ENCODE peak calls at places on chromosomes 12 and 14, in five cellular contexts. J is IMR-90, M is neuronal stem cell, L is mesenchymal stem cell, R is H1. U is an unnamed sample.

GRCh38 chr12:64160718-64161060 is 61.4 kb downstream of the KICS2 start:
- DNase-seq in J (peak; percentile 73), L (no peak), M (no peak), R (no peak), U (peak; percentile 19)

GRCh38 chr12:81572411-81572810 is 186.7 kb downstream of the PPFIA2 start:
- DNase-seq in L (no peak), M (no peak), J (no peak), R (no peak), U (no peak)

GRCh38 chr12:113165521-113166450 is 16.3 kb downstream of the CFAP73 start:
- DNase-seq in J (no peak), M (no peak), L (no peak), R (no peak), U (no peak)

GRCh38 chr12:92899388-92900001 is 29.6 kb downstream of the EEA1 start:
- DNase-seq in J (peak; percentile 99), L (peak; percentile 99), R (no peak), M (no peak), U (peak; percentile 74)

GRCh38 chr14:105331575-105332351 is 17.2 kb downstream of the PACS2 start:
- DNase-seq in L (no peak), M (no peak), R (no peak), J (no peak), U (no peak)

GRCh38 chr12:118126119-118126757 is 9.7 kb upstream of the PEBP1 start:
- DNase-seq in J (no peak), M (no peak), L (no peak), R (no peak), U (no peak)

GRCh38 chr12:27573972-27574371 is 50.0 kb downstream of the PPFIBP1 start:
- DNase-seq in J (peak; percentile 97), L (peak; percentile 94), M (no peak), R (no peak), U (no peak)

GRCh38 chr14:101198398-101199027 is 295.0 kb upstream of the RTL1 start:
- DNase-seq in J (no peak), M (no peak), R (peak; percentile 41), L (no peak), U (no peak)

GRCh38 chr14:51507556-51508511 is 143.9 kb upstream of the FRMD6 start:
- DNase-seq in R (no peak), J (peak; percentile 28), M (no peak), L (peak; percentile 76), U (no peak)

GRCh38 chr12:80815351-80815750 is 98.6 kb downstream of the MYF5 start:
- DNase-seq in M (no peak), R (no peak), L (peak; percentile 5), J (peak; percentile 77), U (no peak)

GRCh38 chr14:51453869-51454268 is 197.8 kb upstream of the FRMD6 start:
- DNase-seq in L (no peak), J (no peak), R (no peak), M (no peak), U (no peak)

GRCh38 chr12:120252071-120252906 is 13.2 kb downstream of the PXN start:
- DNase-seq in J (no peak), L (no peak), R (no peak), M (no peak), U (no peak)

GRCh38 chr12:49846033-49846432 is 3.1 kb upstream of the BCDIN3D start:
- DNase-seq in R (no peak), L (no peak), J (no peak), M (no peak), U (no peak)

GRCh38 chr12:84638811-84639368 is 273.7 kb downstream of the SLC6A15 start:
- DNase-seq in J (peak; percentile 36), L (peak; percentile 19), M (no peak), R (no peak), U (no peak)

GRCh38 chr12:84756961-84757360 is 155.6 kb downstream of the SLC6A15 start:
- DNase-seq in J (peak; percentile 73), L (peak; percentile 64), R (no peak), M (no peak), U (no peak)

GRCh38 chr14:61575751-61576150 is 119.6 kb upstream of the HIF1A start:
- DNase-seq in M (no peak), R (no peak), J (no peak), L (no peak), U (no peak)

GRCh38 chr12:52950553-52950952 is 1.6 kb downstream of the KRT18 start:
- DNase-seq in M (no peak), J (no peak), R (no peak), L (no peak), U (peak; percentile 10)

GRCh38 chr14:64970776-64971451 is 1.2 kb downstream of the RAB15 start:
- DNase-seq in M (no peak), L (no peak), R (no peak), J (peak; percentile 6), U (peak; percentile 75)

GRCh38 chr14:64971452-64971889 is 665 bp downstream of the RAB15 start:
- DNase-seq in M (no peak), R (no peak), J (no peak), L (no peak), U (no peak)

GRCh38 chr14:64973826-64974225 is 1.7 kb upstream of the RAB15 start:
- DNase-seq in M (no peak), R (no peak), L (no peak), J (no peak), U (no peak)

GRCh38 chr14:64973026-64973442 is 898 bp upstream of the RAB15 start:
- DNase-seq in R (no peak), M (no peak), L (no peak), J (no peak), U (no peak)

GRCh38 chr14:64971890-64972785 is at the start of gene RAB15:
- DNase-seq in R (no peak), J (peak; percentile 6), L (peak; percentile 24), M (no peak), U (peak; percentile 49)
- H2BK5ac ChIP-seq in R (peak within 1 kb of the TSS; percentile 5), J (no peak within 1 kb of the TSS), L (peak within 1 kb of the TSS; percentile 10), M (no peak within 1 kb of the TSS), U (peak within 1 kb of the TSS; percentile 38)

DNA sequence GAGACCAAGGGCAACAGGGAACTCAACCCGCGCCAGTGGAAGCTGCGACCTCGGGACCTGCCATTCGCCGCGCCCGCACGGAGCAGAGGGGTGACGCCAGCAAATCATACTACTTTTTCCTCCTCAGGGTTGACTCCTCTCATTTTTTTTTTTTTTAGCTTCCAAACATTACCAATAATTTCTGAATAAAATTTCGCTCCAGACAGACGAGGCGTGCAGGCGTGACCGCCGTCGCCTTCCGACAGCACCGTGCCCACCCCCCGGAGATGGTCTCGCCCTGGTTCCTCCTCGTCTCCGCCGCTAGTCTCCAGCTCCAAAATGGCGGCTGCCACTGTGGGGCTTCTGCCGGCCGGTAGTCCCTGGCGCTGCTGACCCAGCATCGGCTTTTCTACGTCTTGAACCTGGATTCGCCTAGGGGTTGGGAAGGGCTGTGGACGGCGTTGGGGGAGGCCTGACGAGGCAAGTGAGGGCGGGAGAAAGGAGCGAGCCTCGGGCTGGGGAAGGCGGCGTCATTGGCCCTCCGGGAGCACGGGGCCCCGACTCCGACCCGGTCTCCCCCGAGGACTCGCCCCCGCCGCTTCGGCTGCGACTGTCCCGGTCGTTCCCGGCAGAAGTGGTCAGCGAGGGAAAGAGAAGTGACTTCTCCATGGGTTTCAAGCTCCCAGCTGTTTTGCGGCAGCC is at the start of the genes CPSF2 and NDUFB1:
- DNase-seq in J (peak; percentile 72), R (peak; percentile 93), M (peak; percentile 83), L (peak; percentile 90), U (peak; percentile 69)
- H4K91ac ChIP-seq in J (peak within 1 kb of the TSS; percentile 98), R (peak within 1 kb of the TSS; percentile 95), M (no peak within 1 kb of the TSS), L (peak within 1 kb of the TSS; percentile 44), U (peak within 1 kb of the TSS; percentile 98)

GRCh38 chr14:50002926-50003212 is 110.0 kb downstream of the ARF6 start:
- DNase-seq in L (peak; percentile 12), J (no peak), M (no peak), R (no peak), U (no peak)

GRCh38 chr14:50001146-50001998 is 108.5 kb downstream of the ARF6 start:
- DNase-seq in M (no peak), R (peak; percentile 61), L (peak; percentile 94), J (peak; percentile 70), U (peak; percentile 98)

GRCh38 chr14:50000215-50001145 is 107.6 kb downstream of the ARF6 start:
- DNase-seq in J (peak; percentile 84), R (peak; percentile 55), L (peak; percentile 96), M (no peak), U (peak; percentile 58)

GRCh38 chr14:50003213-50004021 is 110.5 kb downstream of the ARF6 start:
- DNase-seq in M (peak; percentile 29), J (peak; percentile 35), L (peak; percentile 81), R (peak; percentile 66), U (peak; percentile 83)

DNA sequence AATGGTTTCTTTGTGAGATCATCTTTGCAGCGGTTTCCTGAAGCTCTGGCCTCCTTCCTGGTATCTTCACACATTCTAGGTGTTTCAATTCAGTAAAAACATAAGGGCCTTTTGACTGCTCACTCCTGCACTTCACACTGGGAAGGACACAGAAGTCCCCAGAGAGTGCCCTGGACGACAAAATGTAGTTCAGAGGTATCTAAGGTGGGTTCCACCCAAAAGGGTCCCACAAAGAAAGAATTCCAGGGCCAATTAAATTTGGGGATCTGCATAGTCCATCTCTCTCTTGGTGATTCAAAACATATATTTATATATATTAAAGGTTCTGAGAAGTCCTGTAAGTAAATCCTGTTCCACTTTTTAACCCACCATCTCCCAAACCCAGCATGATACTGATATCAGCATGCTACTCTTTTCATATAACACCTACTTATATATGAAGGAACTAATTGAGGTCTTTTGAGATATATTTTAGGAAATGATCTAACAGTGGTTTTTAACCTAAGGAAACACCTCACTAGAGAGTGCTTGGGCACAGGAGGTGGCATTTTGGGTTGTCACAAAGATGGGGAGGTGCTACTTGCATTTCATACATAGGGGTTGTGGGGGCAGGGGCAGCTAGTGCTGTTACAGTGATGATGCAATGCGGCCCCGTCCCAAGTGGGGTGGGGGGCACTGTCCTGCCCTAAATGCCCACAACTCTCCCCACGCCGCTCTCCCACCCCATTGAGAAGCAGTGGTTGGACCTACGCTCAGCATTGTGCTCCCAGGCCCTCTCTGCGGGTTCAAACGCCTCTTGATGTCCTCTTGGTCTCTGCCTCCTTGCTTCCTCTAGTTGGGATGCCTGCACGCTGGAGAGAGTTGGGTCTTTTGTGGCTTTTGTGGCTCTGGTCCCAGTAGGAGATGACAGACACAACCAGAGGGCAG is 109.4 kb downstream of the ARF6 start:
- DNase-seq in R (no peak), M (no peak), J (no peak), L (no peak), U (no peak)
- H3K4me3 ChIP-seq in R (peak overlapping the region; percentile 61), M (no peak overlapping the region), J (no peak overlapping the region), L (peak overlapping the region; percentile 80), U (no peak overlapping the region)

GRCh38 chr14:71606575-71606974 is 325.7 kb upstream of the RGS6 start:
- DNase-seq in M (no peak), L (no peak), J (no peak), R (no peak), U (no peak)

GRCh38 chr14:71604231-71604630 is 328.0 kb upstream of the RGS6 start:
- DNase-seq in R (no peak), M (no peak), L (no peak), J (no peak), U (peak; percentile 84)

GRCh38 chr14:71602524-71602923 is 329.7 kb upstream of the RGS6 start:
- DNase-seq in R (no peak), M (no peak), L (no peak), J (no peak), U (no peak)

GRCh38 chr14:71607056-71607455 is 325.2 kb upstream of the RGS6 start:
- DNase-seq in L (no peak), M (no peak), J (no peak), R (no peak), U (no peak)

DNA sequence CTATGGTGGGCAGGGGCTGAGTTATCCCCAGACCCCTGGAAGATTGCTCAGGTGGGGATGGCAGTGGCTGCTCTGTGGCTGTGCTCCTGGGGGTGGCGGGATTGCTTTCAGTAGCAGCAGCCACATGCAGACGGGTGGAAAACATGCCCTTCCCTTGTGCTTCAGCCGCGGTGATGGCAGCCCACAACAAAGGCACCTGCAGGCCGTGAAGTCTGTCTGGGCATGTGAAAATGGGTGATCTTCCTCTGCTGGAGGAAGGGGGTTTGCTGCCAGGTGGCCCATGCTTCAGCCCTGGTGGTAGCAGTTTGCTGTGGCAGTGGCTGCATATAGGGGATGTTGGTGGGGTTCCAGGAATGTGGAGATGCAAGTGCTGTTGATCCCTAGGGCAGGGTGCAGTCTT is 326.2 kb upstream of the RGS6 start:
- DNase-seq in L (no peak), R (no peak), M (no peak), J (no peak), U (no peak)
- H2BK5ac ChIP-seq in L (no peak overlapping the region), R (peak overlapping the region; percentile 10), M (no peak overlapping the region), J (no peak overlapping the region), U (no peak overlapping the region)

U was measured in trophoblast cell.